ENCODE peak calls at places on chromosomes 2 and 18, in ten cellular contexts. U is nephron progenitor cell; G is EL; Q is K562; R is CD8-positive, alpha-beta T cell; S is HT-29; C is left lobe of liver; W is type B pancreatic cell; T is stimulated activated CD4-positive, alpha-beta T cell treated with anti-CD3 and anti-CD28 coated beads, Interleukin-15, amount 100 ng/mL, for 1 hour; L is GDM1. H is an unnamed sample.

GRCh38 chr2:177466337-177467195 is 74.0 kb downstream of the AGPS start:
- DNase-seq in U (peak; percentile 4), G (peak; percentile 9), Q (no peak), R (no peak), S (no peak), C (no peak), W (no peak), T (no peak), L (no peak), H (no peak)

GRCh38 chr18:60130289-60130688 is 230.5 kb downstream of the PMAIP1 start:
- DNase-seq in U (no peak), G (no peak), Q (peak; percentile 4), R (no peak), S (no peak), C (no peak), W (no peak), T (no peak), L (no peak), H (no peak)

GRCh38 chr2:230326453-230327417 is at the start of gene SP140L:
- DNase-seq in U (no peak), G (peak; percentile 88), Q (peak; percentile 18), R (peak; percentile 81), S (peak; percentile 81), C (peak; percentile 82), W (no peak), T (peak; percentile 54), L (peak; percentile 55), H (peak; percentile 80)

GRCh38 chr2:142756430-142756829 is 121.0 kb upstream of the KYNU start:
- DNase-seq in U (no peak), G (peak; percentile 33), Q (no peak), R (no peak), S (no peak), C (no peak), W (no peak), T (no peak), L (no peak), H (no peak)

GRCh38 chr2:11748018-11748860 is 1.8 kb downstream of the LPIN1 start:
- DNase-seq in U (no peak), G (no peak), Q (no peak), R (no peak), S (no peak), C (no peak), W (no peak), T (no peak), L (no peak), H (peak; percentile 13)

GRCh38 chr2:134268265-134268664 is 14.4 kb downstream of the MGAT5 start:
- DNase-seq in U (no peak), G (no peak), Q (no peak), R (no peak), S (no peak), C (no peak), W (no peak), T (no peak), L (no peak), H (no peak)

GRCh38 chr2:183740241-183740640 is 616.0 kb downstream of the NUP35 start:
- DNase-seq in U (no peak), G (no peak), Q (no peak), R (no peak), S (no peak), C (no peak), W (no peak), T (no peak), L (no peak), H (no peak)

GRCh38 chr2:41806286-41806685 is 241.5 kb upstream of the PKDCC start:
- DNase-seq in U (no peak), G (no peak), Q (no peak), R (no peak), S (peak; percentile 40), C (no peak), W (no peak), T (no peak), L (no peak), H (no peak)

GRCh38 chr2:203650860-203651613 is 55.4 kb upstream of the CD28 start:
- DNase-seq in U (no peak), G (peak; percentile 52), Q (no peak), R (no peak), S (peak; percentile 79), C (peak; percentile 78), W (no peak), T (no peak), L (no peak), H (no peak)

GRCh38 chr2:71207601-71208000 is 19.3 kb downstream of the PAIP2B start:
- DNase-seq in U (no peak), G (no peak), Q (no peak), R (no peak), S (no peak), C (no peak), W (no peak), T (no peak), L (no peak), H (no peak)

GRCh38 chr2:113232730-113233129 is 46.0 kb downstream of the PAX8 start:
- DNase-seq in U (no peak), G (no peak), Q (no peak), R (no peak), S (no peak), C (no peak), W (no peak), T (no peak), L (no peak), H (no peak)

GRCh38 chr18:13611058-13611615 is 115.2 kb downstream of the FAM210A start:
- DNase-seq in U (no peak), G (peak; percentile 6), Q (no peak), R (peak; percentile 56), S (no peak), C (no peak), W (no peak), T (no peak), L (no peak), H (peak; percentile 52)

GRCh38 chr2:29117636-29118303 is 2.6 kb downstream of the CLIP4 start:
- DNase-seq in U (no peak), G (peak; percentile 79), Q (no peak), R (no peak), S (peak; percentile 86), C (no peak), W (no peak), T (no peak), L (no peak), H (no peak)

GRCh38 chr2:56192664-56193305 is 9.0 kb downstream of the CCDC85A start:
- DNase-seq in U (no peak), G (no peak), Q (no peak), R (no peak), S (no peak), C (no peak), W (no peak), T (no peak), L (no peak), H (no peak)

GRCh38 chr2:60899230-60899891 is 18.0 kb downstream of the REL start:
- DNase-seq in U (no peak), G (no peak), Q (no peak), R (no peak), S (no peak), C (no peak), W (no peak), T (no peak), L (no peak), H (no peak)

GRCh38 chr2:33425660-33426059 is 50.8 kb upstream of the RASGRP3 start:
- DNase-seq in U (no peak), G (peak; percentile 64), Q (no peak), R (no peak), S (no peak), C (no peak), W (no peak), T (no peak), L (no peak), H (no peak)

GRCh38 chr18:25734336-25734735 is 356.1 kb downstream of the SS18 start:
- DNase-seq in U (no peak), G (no peak), Q (no peak), R (no peak), S (no peak), C (no peak), W (no peak), T (no peak), L (no peak), H (no peak)

GRCh38 chr2:128754246-128754724 is 435.6 kb upstream of the HS6ST1 start:
- DNase-seq in U (no peak), G (no peak), Q (no peak), R (no peak), S (no peak), C (no peak), W (no peak), T (no peak), L (peak; percentile 93), H (peak; percentile 5)

GRCh38 chr2:239776441-239777033 is 248.6 kb downstream of the NDUFA10 start:
- DNase-seq in U (no peak), G (no peak), Q (no peak), R (no peak), S (no peak), C (peak; percentile 22), W (no peak), T (no peak), L (no peak), H (no peak)

GRCh38 chr2:101399001-101399794 is 11.9 kb upstream of the CREG2 start:
- DNase-seq in U (no peak), G (no peak), Q (no peak), R (no peak), S (no peak), C (no peak), W (no peak), T (no peak), L (no peak), H (no peak)

GRCh38 chr2:60483400-60483799 is 70.1 kb downstream of the BCL11A start:
- DNase-seq in U (no peak), G (peak; percentile 78), Q (no peak), R (no peak), S (no peak), C (no peak), W (no peak), T (no peak), L (no peak), H (no peak)

GRCh38 chr2:200353125-200353524 is 46.6 kb downstream of the SPATS2L start:
- DNase-seq in U (no peak), G (no peak), Q (no peak), R (no peak), S (no peak), C (no peak), W (no peak), T (no peak), L (no peak), H (no peak)

GRCh38 chr2:102967451-102967850 is 205.6 kb downstream of the TMEM182 start:
- DNase-seq in U (no peak), G (peak; percentile 5), Q (no peak), R (no peak), S (no peak), C (no peak), W (no peak), T (no peak), L (no peak), H (no peak)

GRCh38 chr18:48825101-48825745 is 125.5 kb downstream of the SMAD7 start:
- DNase-seq in U (no peak), G (peak; percentile 41), Q (no peak), R (no peak), S (no peak), C (peak; percentile 37), W (peak; percentile 57), T (no peak), L (no peak), H (no peak)

GRCh38 chr18:9542924-9543323 is 67.6 kb downstream of the RALBP1 start:
- DNase-seq in U (no peak), G (no peak), Q (no peak), R (no peak), S (no peak), C (no peak), W (no peak), T (no peak), L (no peak), H (no peak)

GRCh38 chr2:200812122-200813022 is 662 bp downstream of the BZW1 start:
- DNase-seq in U (peak; percentile 82), G (peak; percentile 72), Q (peak; percentile 52), R (peak; percentile 66), S (peak; percentile 87), C (peak; percentile 78), W (peak; percentile 84), T (peak; percentile 47), L (peak; percentile 61), H (peak; percentile 86)

GRCh38 chr18:26417190-26417589 is 131.2 kb downstream of the KCTD1 start:
- DNase-seq in U (no peak), G (no peak), Q (peak; percentile 46), R (no peak), S (no peak), C (no peak), W (no peak), T (no peak), L (no peak), H (no peak)

GRCh38 chr2:71129114-71129890 is 727 bp downstream of the MCEE start:
- DNase-seq in U (no peak), G (peak; percentile 16), Q (no peak), R (no peak), S (peak; percentile 44), C (no peak), W (no peak), T (no peak), L (no peak), H (no peak)

H was measured in immature natural killer cell.